ENCODE peak calls at places on chromosome 22, in five cellular contexts. Z, L, N, S and H are unnamed samples.

GRCh38 chr22:50606126-50606525 is 5.5 kb downstream of the MAPK8IP2 start:
- DNase-seq in S (no peak), L (no peak), N (peak; percentile 70), Z (no peak), H (no peak)

GRCh38 chr22:50305658-50306566 is 1.5 kb downstream of the PLXNB2 start:
- DNase-seq in S (peak; percentile 85), Z (peak; percentile 51), N (peak; percentile 71), L (peak; percentile 91), H (peak; percentile 91)

GRCh38 chr22:44952863-44953790 is 56.7 kb downstream of the PHF21B start:
- DNase-seq in S (no peak), N (peak; percentile 79), L (no peak), Z (peak; percentile 61), H (no peak)

GRCh38 chr22:34946339-34946985 is 119.5 kb upstream of the ISX start:
- DNase-seq in L (no peak), S (no peak), Z (no peak), N (no peak), H (peak; percentile 32)

GRCh38 chr22:50436134-50436830 is 38.6 kb downstream of the SBF1 start:
- DNase-seq in Z (no peak), L (no peak), N (no peak), S (no peak), H (no peak)

GRCh38 chr22:31211862-31212730 is at the start of gene LIMK2:
- DNase-seq in S (peak; percentile 77), Z (peak; percentile 98), N (peak; percentile 99), L (peak; percentile 98), H (peak; percentile 61)

GRCh38 chr22:29028468-29028867 is 33.2 kb downstream of the C22orf31 start:
- DNase-seq in Z (no peak), S (no peak), L (no peak), N (no peak), H (no peak)

GRCh38 chr22:29469755-29470154 is 10.3 kb upstream of the NEFH start:
- DNase-seq in L (no peak), Z (peak; percentile 61), N (peak; percentile 77), S (no peak), H (no peak)

GRCh38 chr22:37804502-37804885 is 3.2 kb upstream of the GCAT start:
- DNase-seq in Z (peak; percentile 27), L (peak; percentile 36), N (no peak), S (no peak), H (no peak)

GRCh38 chr22:37804886-37805857 is 2.6 kb upstream of the GCAT start:
- DNase-seq in S (peak; percentile 61), N (peak; percentile 96), Z (peak; percentile 84), L (peak; percentile 93), H (peak; percentile 51)

GRCh38 chr22:37807410-37808293 is at the start of gene GCAT:
- DNase-seq in S (peak; percentile 79), L (peak; percentile 98), Z (peak; percentile 99), N (peak; percentile 99), H (peak; percentile 89)

GRCh38 chr22:37806409-37807338 is 1.1 kb upstream of the GCAT start:
- DNase-seq in N (peak; percentile 71), L (peak; percentile 68), S (no peak), Z (peak; percentile 47), H (peak; percentile 31)

GRCh38 chr22:37805878-37806277 is 1.9 kb upstream of the GCAT start:
- DNase-seq in N (no peak), L (no peak), Z (no peak), S (no peak), H (no peak)
- H3K4me3 ChIP-seq in N (peak overlapping the region; percentile 92), L (peak overlapping the region; percentile 60), Z (peak overlapping the region; percentile 86), S (peak overlapping the region; percentile 67), H (peak overlapping the region; percentile 55)

GRCh38 chr22:24465975-24466374 is 29.2 kb upstream of the UPB1 start:
- DNase-seq in L (no peak), Z (no peak), S (no peak), N (no peak), H (no peak)

GRCh38 chr22:24467340-24467739 is 27.8 kb upstream of the UPB1 start:
- DNase-seq in S (no peak), Z (no peak), N (no peak), L (no peak), H (no peak)

GRCh38 chr22:24471570-24471969 is 23.6 kb upstream of the UPB1 start:
- DNase-seq in S (no peak), L (no peak), N (no peak), Z (no peak), H (peak; percentile 96)

GRCh38 chr22:24465566-24465965 is 29.6 kb upstream of the UPB1 start:
- DNase-seq in N (peak; percentile 57), S (no peak), Z (no peak), L (no peak), H (peak; percentile 96)

GRCh38 chr22:24466831-24467249 is 28.3 kb upstream of the UPB1 start:
- DNase-seq in N (no peak), Z (no peak), S (no peak), L (no peak), H (peak; percentile 70)
- H3K4me3 ChIP-seq in N (no peak overlapping the region), Z (no peak overlapping the region), S (no peak overlapping the region), L (no peak overlapping the region), H (no peak overlapping the region)

GRCh38 chr22:26588749-26589366 is 1.1 kb downstream of the TPST2 start:
- DNase-seq in Z (no peak), L (no peak), S (no peak), N (no peak), H (no peak)

GRCh38 chr22:26589845-26590524 is at the start of gene TPST2:
- DNase-seq in Z (peak; percentile 85), N (peak; percentile 91), S (no peak), L (peak; percentile 84), H (peak; percentile 32)

GRCh38 chr22:26592368-26593015 is 2.6 kb upstream of the TPST2 start:
- DNase-seq in Z (no peak), L (peak; percentile 45), S (no peak), N (no peak), H (no peak)

GRCh38 chr22:26589367-26589844 is 526 bp downstream of the TPST2 start:
- DNase-seq in S (no peak), Z (peak; percentile 76), L (peak; percentile 55), N (peak; percentile 82), H (no peak)

GRCh38 chr22:26590525-26590858 is 560 bp upstream of the TPST2 start:
- DNase-seq in L (peak; percentile 26), N (no peak), Z (no peak), S (no peak), H (peak; percentile 21)
- H3K4me3 ChIP-seq in L (peak overlapping the region; percentile 88), N (peak overlapping the region; percentile 91), Z (peak overlapping the region; percentile 94), S (peak overlapping the region; percentile 99), H (peak overlapping the region; percentile 62)

GRCh38 chr22:37751449-37752188 is 54.8 kb downstream of the TRIOBP start:
- DNase-seq in N (peak; percentile 74), Z (no peak), S (no peak), L (no peak), H (no peak)
- H3K4me3 ChIP-seq in N (no peak overlapping the region), Z (no peak overlapping the region), S (peak overlapping the region; percentile 17), L (no peak overlapping the region), H (no peak overlapping the region)

GRCh38 chr22:39910875-39911601 is 10.2 kb downstream of the GRAP2 start:
- DNase-seq in Z (no peak), N (no peak), L (no peak), S (no peak), H (no peak)
- H3K4me3 ChIP-seq in Z (no peak overlapping the region), N (no peak overlapping the region), L (no peak overlapping the region), S (no peak overlapping the region), H (no peak overlapping the region)

GRCh38 chr22:40182231-40182835 is 4.6 kb downstream of the TNRC6B start:
- DNase-seq in S (no peak), Z (no peak), L (no peak), N (no peak), H (peak; percentile 40)
- H3K4me3 ChIP-seq in S (peak overlapping the region; percentile 15), Z (no peak overlapping the region), L (no peak overlapping the region), N (peak overlapping the region; percentile 32), H (no peak overlapping the region)

DNA sequence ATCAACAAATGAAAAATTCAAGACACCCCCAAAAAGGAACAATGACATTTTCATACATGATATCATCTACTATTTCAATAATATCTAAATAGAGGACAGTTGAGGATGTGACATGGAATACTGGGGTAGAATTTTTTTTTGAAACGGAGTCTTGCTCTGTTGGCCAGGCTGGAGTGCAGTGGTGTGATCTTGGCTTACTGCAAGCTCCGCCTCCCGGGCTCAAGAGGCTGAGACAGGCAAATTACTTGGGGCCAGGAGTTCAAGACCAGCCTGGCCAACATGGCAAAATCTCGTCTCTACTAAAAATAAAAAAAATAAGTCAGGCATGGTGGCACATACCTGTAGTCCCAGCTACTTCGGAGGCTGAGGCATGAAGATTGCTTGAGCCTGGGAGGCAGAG is 41.4 kb downstream of the LRRC74B start:
- DNase-seq in N (no peak), S (no peak), L (no peak), Z (no peak), H (no peak)
- H3K4me3 ChIP-seq in N (no peak overlapping the region), S (no peak overlapping the region), L (no peak overlapping the region), Z (no peak overlapping the region), H (no peak overlapping the region)

DNA sequence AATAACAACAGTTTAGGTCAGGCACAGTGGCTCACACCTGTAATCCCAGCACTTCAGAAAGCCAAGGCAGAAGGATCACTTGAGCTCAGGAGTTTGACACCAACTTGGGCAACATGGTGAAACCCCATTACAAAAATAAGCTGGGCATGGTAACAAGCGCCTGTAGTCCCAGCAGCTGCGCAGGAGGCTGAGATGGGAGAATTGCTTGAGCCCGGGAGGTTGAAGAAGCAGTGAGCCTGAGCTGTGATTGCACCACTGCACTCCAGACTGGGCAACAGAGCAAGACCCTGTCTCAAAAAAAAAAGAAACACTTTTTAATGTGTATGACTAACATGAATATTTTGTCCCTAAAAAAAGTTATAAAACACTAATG is 24.5 kb upstream of the TFIP11 start:
- DNase-seq in L (no peak), S (no peak), N (no peak), Z (no peak), H (no peak)
- H3K4me3 ChIP-seq in L (no peak overlapping the region), S (no peak overlapping the region), N (no peak overlapping the region), Z (no peak overlapping the region), H (no peak overlapping the region)